ENCODE peak calls at places on chromosomes 1 and 21, in four cellular contexts. D, K, O and L are unnamed samples.

GRCh38 chr1:94592566-94592920 is 51.0 kb upstream of the F3 start:
- DNase-seq in D (no peak), K (no peak), O (peak), L (no peak)

GRCh38 chr1:26543444-26543835 is 13.9 kb downstream of the RPS6KA1 start:
- DNase-seq in D (no peak), K (no peak), O (no peak), L (no peak)

GRCh38 chr1:219000606-219001005 is 173.1 kb upstream of the LYPLAL1 start:
- DNase-seq in D (no peak), K (peak), O (no peak), L (no peak)

GRCh38 chr21:34835526-34835925 is 166.7 kb downstream of the CLIC6 start:
- DNase-seq in D (peak), K (peak), O (no peak), L (no peak)

GRCh38 chr1:5880630-5881405 is 111.4 kb downstream of the NPHP4 start:
- DNase-seq in D (no peak), K (no peak), O (no peak), L (no peak)

GRCh38 chr1:53878492-53879105 is 11.0 kb downstream of the YIPF1 start:
- DNase-seq in D (peak), K (peak), O (no peak), L (no peak)

GRCh38 chr1:174788981-174789380 is 210.8 kb upstream of the CACYBP start:
- DNase-seq in D (peak), K (peak), O (no peak), L (no peak)

GRCh38 chr1:219666242-219666641 is 53.3 kb upstream of the ZC3H11B start:
- DNase-seq in D (no peak), K (peak), O (no peak), L (no peak)

GRCh38 chr1:44553771-44554170 is 120.5 kb downstream of the TMEM53 start:
- DNase-seq in D (peak), K (peak), O (no peak), L (no peak)

GRCh38 chr1:40224040-40224439 is 23.7 kb upstream of the TMCO2 start:
- DNase-seq in D (no peak), K (no peak), O (no peak), L (no peak)

GRCh38 chr1:107991371-107992066 is 26.5 kb upstream of the VAV3 start:
- DNase-seq in D (no peak), K (peak), O (peak), L (no peak)

GRCh38 chr1:63787875-63788274 is 14.1 kb downstream of the ROR1 start:
- DNase-seq in D (no peak), K (peak), O (no peak), L (no peak)

GRCh38 chr21:38531610-38532009 is 33.3 kb upstream of the ERG start:
- DNase-seq in D (peak), K (peak), O (no peak), L (no peak)

GRCh38 chr1:6906783-6907182 is 121.5 kb downstream of the CAMTA1 start:
- DNase-seq in D (no peak), K (no peak), O (no peak), L (no peak)

GRCh38 chr1:241357366-241358305 is 631 bp upstream of the RGS7 start:
- DNase-seq in D (no peak), K (peak), O (no peak), L (no peak)

GRCh38 chr1:66690666-66691381 is 61.4 kb upstream of the DYNLT5 start:
- DNase-seq in D (no peak), K (no peak), O (no peak), L (no peak)